ENCODE peak calls at places on chromosomes 7 and 10, in ten cellular contexts. One of them, this sample, is unnamed.

GRCh38 chr10:110509560-110509959 is 11.9 kb downstream of the DUSP5 start:
- DNase-seq in CD8-positive, alpha-beta T cell: no peak
- DNase-seq in pancreas: no peak
- DNase-seq in cardiac muscle cell: no peak
- DNase-seq in H1: no peak
- DNase-seq in tibial artery: no peak
- DNase-seq in CD8-positive, alpha-beta memory T cell: no peak
- DNase-seq in cardiac fibroblast: no peak
- DNase-seq in PC-9: no peak
- DNase-seq in stomach: no peak
- DNase-seq in this sample: no peak

GRCh38 chr7:114627231-114627630 is 212.6 kb downstream of the FOXP2 start:
- DNase-seq in CD8-positive, alpha-beta T cell: no peak
- DNase-seq in pancreas: no peak
- DNase-seq in cardiac muscle cell: no peak
- DNase-seq in H1: no peak
- DNase-seq in tibial artery: no peak
- DNase-seq in CD8-positive, alpha-beta memory T cell: no peak
- DNase-seq in cardiac fibroblast: no peak
- DNase-seq in PC-9: no peak
- DNase-seq in stomach: no peak
- DNase-seq in this sample: no peak

GRCh38 chr10:78578929-78579328 is 489.8 kb upstream of the ZMIZ1 start:
- DNase-seq in CD8-positive, alpha-beta T cell: no peak
- DNase-seq in pancreas: no peak
- DNase-seq in cardiac muscle cell: no peak
- DNase-seq in H1: no peak
- DNase-seq in tibial artery: no peak
- DNase-seq in CD8-positive, alpha-beta memory T cell: no peak
- DNase-seq in cardiac fibroblast: no peak
- DNase-seq in PC-9: no peak
- DNase-seq in stomach: no peak
- DNase-seq in this sample: no peak

GRCh38 chr7:159049266-159050025 is 95.2 kb downstream of the VIPR2 start:
- DNase-seq in CD8-positive, alpha-beta T cell: peak
- DNase-seq in pancreas: no peak
- DNase-seq in cardiac muscle cell: no peak
- DNase-seq in H1: peak
- DNase-seq in tibial artery: no peak
- DNase-seq in CD8-positive, alpha-beta memory T cell: no peak
- DNase-seq in cardiac fibroblast: no peak
- DNase-seq in PC-9: no peak
- DNase-seq in stomach: peak
- DNase-seq in this sample: peak

GRCh38 chr10:28532223-28532508 is 752 bp upstream of the WAC start:
- DNase-seq in CD8-positive, alpha-beta T cell: no peak
- DNase-seq in pancreas: no peak
- DNase-seq in cardiac muscle cell: no peak
- DNase-seq in H1: no peak
- DNase-seq in tibial artery: peak
- DNase-seq in CD8-positive, alpha-beta memory T cell: no peak
- DNase-seq in cardiac fibroblast: no peak
- DNase-seq in PC-9: no peak
- DNase-seq in stomach: no peak
- DNase-seq in this sample: peak

GRCh38 chr7:91941450-91941849 is 788 bp downstream of the AKAP9 start:
- DNase-seq in CD8-positive, alpha-beta T cell: peak
- DNase-seq in pancreas: peak
- DNase-seq in cardiac muscle cell: peak
- DNase-seq in H1: no peak
- DNase-seq in tibial artery: no peak
- DNase-seq in CD8-positive, alpha-beta memory T cell: peak
- DNase-seq in cardiac fibroblast: peak
- DNase-seq in PC-9: peak
- DNase-seq in stomach: peak
- DNase-seq in this sample: no peak

GRCh38 chr7:100127866-100128601 is 1.3 kb downstream of the MBLAC1 start:
- DNase-seq in CD8-positive, alpha-beta T cell: peak
- DNase-seq in pancreas: peak
- DNase-seq in cardiac muscle cell: peak
- DNase-seq in H1: peak
- DNase-seq in tibial artery: no peak
- DNase-seq in CD8-positive, alpha-beta memory T cell: no peak
- DNase-seq in cardiac fibroblast: peak
- DNase-seq in PC-9: no peak
- DNase-seq in stomach: no peak
- DNase-seq in this sample: no peak

GRCh38 chr10:11178606-11179221 is 161.0 kb downstream of the CELF2 start:
- DNase-seq in CD8-positive, alpha-beta T cell: peak
- DNase-seq in pancreas: peak
- DNase-seq in cardiac muscle cell: peak
- DNase-seq in H1: no peak
- DNase-seq in tibial artery: no peak
- DNase-seq in CD8-positive, alpha-beta memory T cell: peak
- DNase-seq in cardiac fibroblast: peak
- DNase-seq in PC-9: no peak
- DNase-seq in stomach: peak
- DNase-seq in this sample: no peak

GRCh38 chr7:107173691-107174406 is 5.0 kb downstream of the HBP1 start:
- DNase-seq in CD8-positive, alpha-beta T cell: no peak
- DNase-seq in pancreas: no peak
- DNase-seq in cardiac muscle cell: no peak
- DNase-seq in H1: no peak
- DNase-seq in tibial artery: no peak
- DNase-seq in CD8-positive, alpha-beta memory T cell: no peak
- DNase-seq in cardiac fibroblast: no peak
- DNase-seq in PC-9: no peak
- DNase-seq in stomach: no peak
- DNase-seq in this sample: no peak

GRCh38 chr10:83680470-83680891 is 458.8 kb upstream of the GHITM start:
- DNase-seq in CD8-positive, alpha-beta T cell: no peak
- DNase-seq in pancreas: no peak
- DNase-seq in cardiac muscle cell: no peak
- DNase-seq in H1: no peak
- DNase-seq in tibial artery: no peak
- DNase-seq in CD8-positive, alpha-beta memory T cell: peak
- DNase-seq in cardiac fibroblast: no peak
- DNase-seq in PC-9: no peak
- DNase-seq in stomach: no peak
- DNase-seq in this sample: no peak

GRCh38 chr10:9646201-9646600 is 1371.5 kb upstream of the CELF2 start:
- DNase-seq in CD8-positive, alpha-beta T cell: no peak
- DNase-seq in pancreas: no peak
- DNase-seq in cardiac muscle cell: no peak
- DNase-seq in H1: no peak
- DNase-seq in tibial artery: no peak
- DNase-seq in CD8-positive, alpha-beta memory T cell: no peak
- DNase-seq in cardiac fibroblast: no peak
- DNase-seq in PC-9: no peak
- DNase-seq in stomach: no peak
- DNase-seq in this sample: no peak

GRCh38 chr7:129168219-129168991 is 20.0 kb upstream of the SMO start:
- DNase-seq in CD8-positive, alpha-beta T cell: no peak
- DNase-seq in pancreas: no peak
- DNase-seq in cardiac muscle cell: peak
- DNase-seq in H1: peak
- DNase-seq in tibial artery: no peak
- DNase-seq in CD8-positive, alpha-beta memory T cell: no peak
- DNase-seq in cardiac fibroblast: no peak
- DNase-seq in PC-9: no peak
- DNase-seq in stomach: no peak
- DNase-seq in this sample: no peak
- H3K4me3 ChIP-seq in CD8-positive, alpha-beta T cell: peak
- H3K4me3 ChIP-seq in pancreas: no peak
- H3K4me3 ChIP-seq in cardiac muscle cell: no peak
- H3K4me3 ChIP-seq in H1: peak
- H3K4me3 ChIP-seq in tibial artery: peak
- H3K4me3 ChIP-seq in CD8-positive, alpha-beta memory T cell: no peak
- H3K4me3 ChIP-seq in cardiac fibroblast: no peak
- H3K4me3 ChIP-seq in PC-9: no peak
- H3K4me3 ChIP-seq in stomach: peak
- H3K4me3 ChIP-seq in this sample: no peak

GRCh38 chr10:116952729-116953128 is 52.3 kb downstream of the SHTN1 start:
- DNase-seq in CD8-positive, alpha-beta T cell: no peak
- DNase-seq in pancreas: no peak
- DNase-seq in cardiac muscle cell: no peak
- DNase-seq in H1: no peak
- DNase-seq in tibial artery: no peak
- DNase-seq in CD8-positive, alpha-beta memory T cell: no peak
- DNase-seq in cardiac fibroblast: no peak
- DNase-seq in PC-9: no peak
- DNase-seq in stomach: no peak
- DNase-seq in this sample: no peak

GRCh38 chr10:116944911-116945310 is 60.1 kb downstream of the SHTN1 start:
- DNase-seq in CD8-positive, alpha-beta T cell: no peak
- DNase-seq in pancreas: no peak
- DNase-seq in cardiac muscle cell: no peak
- DNase-seq in H1: no peak
- DNase-seq in tibial artery: no peak
- DNase-seq in CD8-positive, alpha-beta memory T cell: no peak
- DNase-seq in cardiac fibroblast: no peak
- DNase-seq in PC-9: no peak
- DNase-seq in stomach: no peak
- DNase-seq in this sample: no peak

GRCh38 chr10:116947838-116948529 is 57.0 kb downstream of the SHTN1 start:
- DNase-seq in CD8-positive, alpha-beta T cell: no peak
- DNase-seq in pancreas: peak
- DNase-seq in cardiac muscle cell: no peak
- DNase-seq in H1: no peak
- DNase-seq in tibial artery: no peak
- DNase-seq in CD8-positive, alpha-beta memory T cell: no peak
- DNase-seq in cardiac fibroblast: peak
- DNase-seq in PC-9: peak
- DNase-seq in stomach: no peak
- DNase-seq in this sample: no peak

GRCh38 chr10:116948530-116948870 is 56.5 kb downstream of the SHTN1 start:
- DNase-seq in CD8-positive, alpha-beta T cell: no peak
- DNase-seq in pancreas: no peak
- DNase-seq in cardiac muscle cell: no peak
- DNase-seq in H1: no peak
- DNase-seq in tibial artery: no peak
- DNase-seq in CD8-positive, alpha-beta memory T cell: no peak
- DNase-seq in cardiac fibroblast: no peak
- DNase-seq in PC-9: no peak
- DNase-seq in stomach: no peak
- DNase-seq in this sample: no peak
- H3K4me3 ChIP-seq in CD8-positive, alpha-beta T cell: no peak
- H3K4me3 ChIP-seq in pancreas: no peak
- H3K4me3 ChIP-seq in cardiac muscle cell: no peak
- H3K4me3 ChIP-seq in H1: no peak
- H3K4me3 ChIP-seq in tibial artery: no peak
- H3K4me3 ChIP-seq in CD8-positive, alpha-beta memory T cell: no peak
- H3K4me3 ChIP-seq in cardiac fibroblast: no peak
- H3K4me3 ChIP-seq in PC-9: no peak
- H3K4me3 ChIP-seq in stomach: no peak
- H3K4me3 ChIP-seq in this sample: no peak

GRCh38 chr10:100827819-100828743 is 82.7 kb downstream of the PAX2 start:
- DNase-seq in CD8-positive, alpha-beta T cell: peak
- DNase-seq in pancreas: peak
- DNase-seq in cardiac muscle cell: peak
- DNase-seq in H1: peak
- DNase-seq in tibial artery: no peak
- DNase-seq in CD8-positive, alpha-beta memory T cell: no peak
- DNase-seq in cardiac fibroblast: no peak
- DNase-seq in PC-9: no peak
- DNase-seq in stomach: peak
- DNase-seq in this sample: no peak
- H3K4me3 ChIP-seq in CD8-positive, alpha-beta T cell: peak
- H3K4me3 ChIP-seq in pancreas: peak
- H3K4me3 ChIP-seq in cardiac muscle cell: peak
- H3K4me3 ChIP-seq in H1: peak
- H3K4me3 ChIP-seq in tibial artery: peak
- H3K4me3 ChIP-seq in CD8-positive, alpha-beta memory T cell: peak
- H3K4me3 ChIP-seq in cardiac fibroblast: no peak
- H3K4me3 ChIP-seq in PC-9: no peak
- H3K4me3 ChIP-seq in stomach: peak
- H3K4me3 ChIP-seq in this sample: peak

GRCh38 chr7:127618775-127619174 is 833 bp upstream of the PAX4 start:
- DNase-seq in CD8-positive, alpha-beta T cell: no peak
- DNase-seq in pancreas: no peak
- DNase-seq in cardiac muscle cell: no peak
- DNase-seq in H1: no peak
- DNase-seq in tibial artery: no peak
- DNase-seq in CD8-positive, alpha-beta memory T cell: no peak
- DNase-seq in cardiac fibroblast: no peak
- DNase-seq in PC-9: no peak
- DNase-seq in stomach: no peak
- DNase-seq in this sample: no peak

GRCh38 chr7:127620406-127621233 is 2.7 kb upstream of the PAX4 start:
- DNase-seq in CD8-positive, alpha-beta T cell: no peak
- DNase-seq in pancreas: no peak
- DNase-seq in cardiac muscle cell: no peak
- DNase-seq in H1: peak
- DNase-seq in tibial artery: no peak
- DNase-seq in CD8-positive, alpha-beta memory T cell: no peak
- DNase-seq in cardiac fibroblast: no peak
- DNase-seq in PC-9: no peak
- DNase-seq in stomach: no peak
- DNase-seq in this sample: no peak

GRCh38 chr7:127616709-127617108 is 1.2 kb downstream of the PAX4 start:
- DNase-seq in CD8-positive, alpha-beta T cell: no peak
- DNase-seq in pancreas: no peak
- DNase-seq in cardiac muscle cell: no peak
- DNase-seq in H1: no peak
- DNase-seq in tibial artery: no peak
- DNase-seq in CD8-positive, alpha-beta memory T cell: no peak
- DNase-seq in cardiac fibroblast: no peak
- DNase-seq in PC-9: no peak
- DNase-seq in stomach: no peak
- DNase-seq in this sample: no peak

GRCh38 chr7:127618042-127618441 is at the start of gene PAX4:
- DNase-seq in CD8-positive, alpha-beta T cell: no peak
- DNase-seq in pancreas: no peak
- DNase-seq in cardiac muscle cell: no peak
- DNase-seq in H1: no peak
- DNase-seq in tibial artery: no peak
- DNase-seq in CD8-positive, alpha-beta memory T cell: no peak
- DNase-seq in cardiac fibroblast: no peak
- DNase-seq in PC-9: no peak
- DNase-seq in stomach: no peak
- DNase-seq in this sample: no peak

DNA sequence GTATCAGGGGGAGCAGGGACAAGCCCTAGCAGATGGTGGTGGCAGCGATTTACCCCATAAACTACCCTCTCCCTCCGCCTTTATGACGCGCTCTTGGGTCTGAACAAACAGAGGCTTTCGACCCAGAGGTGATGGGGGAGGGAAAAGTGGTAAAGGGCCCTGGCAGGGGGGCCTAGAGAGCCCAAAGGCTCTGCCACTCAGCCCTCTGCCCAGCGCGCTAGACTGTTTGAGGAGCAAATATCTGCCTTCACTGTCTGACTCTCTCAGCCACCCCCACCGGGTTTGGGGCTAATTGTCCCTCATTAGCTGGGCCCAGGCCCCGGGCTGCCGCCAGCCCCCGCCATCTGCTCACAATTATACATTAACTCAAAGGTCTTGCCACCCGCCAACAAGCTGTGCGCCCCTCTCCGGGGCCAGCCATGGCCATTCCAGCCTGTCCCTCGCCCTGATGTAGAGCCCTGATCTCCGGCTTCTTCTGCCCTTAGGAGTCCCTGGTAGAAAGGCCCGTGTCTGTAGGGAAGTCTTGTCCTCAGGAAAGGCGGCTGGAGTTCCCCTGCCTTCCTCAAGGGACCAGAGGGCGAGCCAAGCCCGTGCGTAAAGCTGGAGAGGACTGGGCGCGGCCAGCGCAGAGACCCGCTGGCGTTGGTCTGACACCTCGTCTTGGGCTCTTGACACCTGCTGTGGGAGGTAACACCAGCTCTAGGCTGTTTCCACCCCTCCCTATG is 1.9 kb upstream of the PAX4 start:
- DNase-seq in CD8-positive, alpha-beta T cell: no peak
- DNase-seq in pancreas: no peak
- DNase-seq in cardiac muscle cell: no peak
- DNase-seq in H1: no peak
- DNase-seq in tibial artery: no peak
- DNase-seq in CD8-positive, alpha-beta memory T cell: no peak
- DNase-seq in cardiac fibroblast: no peak
- DNase-seq in PC-9: no peak
- DNase-seq in stomach: no peak
- DNase-seq in this sample: no peak
- H3K4me3 ChIP-seq in CD8-positive, alpha-beta T cell: no peak
- H3K4me3 ChIP-seq in pancreas: no peak
- H3K4me3 ChIP-seq in cardiac muscle cell: no peak
- H3K4me3 ChIP-seq in H1: peak
- H3K4me3 ChIP-seq in tibial artery: no peak
- H3K4me3 ChIP-seq in CD8-positive, alpha-beta memory T cell: no peak
- H3K4me3 ChIP-seq in cardiac fibroblast: no peak
- H3K4me3 ChIP-seq in PC-9: no peak
- H3K4me3 ChIP-seq in stomach: no peak
- H3K4me3 ChIP-seq in this sample: no peak